ENCODE peak calls at places on chromosomes 1 and 21, in six cellular contexts. W is WERI-Rb-1, B is psoas muscle, G is fibroblast of mammary gland, V is A549, H is fibroblast of pulmonary artery. T is an unnamed sample.

GRCh38 chr1:239677362-239677761 is 291.0 kb downstream of the CHRM3 start:
- DNase-seq in W (no peak), B (no peak), G (no peak), V (no peak), H (no peak), T (no peak)

GRCh38 chr1:234601217-234602017 is 8.6 kb downstream of the IRF2BP2 start:
- DNase-seq in W (no peak), B (no peak), G (peak), V (peak), H (peak), T (peak)

GRCh38 chr1:62685431-62685859 is 2.7 kb downstream of the DOCK7 start:
- DNase-seq in W (no peak), B (no peak), G (peak), V (no peak), H (peak), T (no peak)

GRCh38 chr1:59672851-59673574 is 141.7 kb upstream of the HOOK1 start:
- DNase-seq in W (no peak), B (no peak), G (peak), V (peak), H (peak), T (no peak)

GRCh38 chr1:59814180-59814900 is 409 bp upstream of the HOOK1 start:
- DNase-seq in W (peak), B (peak), G (peak), V (peak), H (no peak), T (peak)

GRCh38 chr1:215131291-215131690 is 48.8 kb downstream of the KCNK2 start:
- DNase-seq in W (no peak), B (no peak), G (no peak), V (no peak), H (no peak), T (no peak)

GRCh38 chr1:58886611-58887010 is 102.8 kb upstream of the JUN start:
- DNase-seq in W (no peak), B (no peak), G (peak), V (no peak), H (no peak), T (no peak)

GRCh38 chr1:33338495-33339211 is 17.8 kb upstream of the A3GALT2 start:
- DNase-seq in W (peak), B (peak), G (peak), V (no peak), H (peak), T (no peak)

GRCh38 chr21:17612565-17613241 is at the start of gene BTG3:
- DNase-seq in W (peak), B (peak), G (peak), V (peak), H (peak), T (peak)

GRCh38 chr1:224852901-224853568 is 76.4 kb upstream of the DNAH14 start:
- DNase-seq in W (no peak), B (no peak), G (peak), V (peak), H (peak), T (no peak)

GRCh38 chr1:8402109-8402704 is 84.3 kb downstream of the SLC45A1 start:
- DNase-seq in W (no peak), B (no peak), G (no peak), V (no peak), H (no peak), T (no peak)

GRCh38 chr1:55089683-55090082 is 50.3 kb downstream of the PCSK9 start:
- DNase-seq in W (no peak), B (no peak), G (no peak), V (no peak), H (no peak), T (no peak)

GRCh38 chr1:244435562-244436205 is 16.0 kb downstream of the ADSS2 start:
- DNase-seq in W (no peak), B (no peak), G (peak), V (peak), H (peak), T (peak)

GRCh38 chr1:20400341-20401177 is 85.5 kb downstream of the CAMK2N1 start:
- DNase-seq in W (no peak), B (no peak), G (peak), V (no peak), H (no peak), T (no peak)

GRCh38 chr1:236058141-236058626 is 6.7 kb downstream of the NID1 start:
- DNase-seq in W (no peak), B (no peak), G (peak), V (no peak), H (peak), T (peak)

GRCh38 chr21:42063206-42063577 is 7.9 kb upstream of the UMODL1 start:
- DNase-seq in W (peak), B (no peak), G (no peak), V (no peak), H (no peak), T (peak)

GRCh38 chr21:45382698-45383000 is 22.3 kb upstream of the COL18A1 start:
- DNase-seq in W (no peak), B (peak), G (no peak), V (no peak), H (no peak), T (no peak)

GRCh38 chr1:58116284-58116683 is 430.2 kb downstream of the OMA1 start:
- DNase-seq in W (no peak), B (no peak), G (no peak), V (no peak), H (no peak), T (no peak)

GRCh38 chr1:23035823-23036452 is 16.7 kb downstream of the KDM1A start:
- DNase-seq in W (peak), B (no peak), G (no peak), V (no peak), H (no peak), T (no peak)

GRCh38 chr1:84298688-84299535 is 2.6 kb upstream of the SAMD13 start:
- DNase-seq in W (peak), B (peak), G (no peak), V (peak), H (peak), T (peak)

GRCh38 chr1:234926574-234927311 is 201.9 kb downstream of the TOMM20 start:
- DNase-seq in W (peak), B (no peak), G (no peak), V (no peak), H (no peak), T (peak)

GRCh38 chr1:167714098-167714850 is 7.5 kb upstream of the MPZL1 start:
- DNase-seq in W (peak), B (peak), G (peak), V (peak), H (peak), T (peak)

GRCh38 chr1:167715653-167716302 is 6.0 kb upstream of the MPZL1 start:
- DNase-seq in W (no peak), B (no peak), G (no peak), V (no peak), H (no peak), T (no peak)

GRCh38 chr1:167713330-167714081 is 8.3 kb upstream of the MPZL1 start:
- DNase-seq in W (no peak), B (peak), G (no peak), V (no peak), H (peak), T (peak)

GRCh38 chr1:167717351-167717750 is 4.4 kb upstream of the MPZL1 start:
- DNase-seq in W (no peak), B (no peak), G (no peak), V (no peak), H (peak), T (no peak)

GRCh38 chr1:167714851-167715652 is 6.7 kb upstream of the MPZL1 start:
- DNase-seq in W (peak), B (peak), G (peak), V (peak), H (peak), T (peak)
- TF ChIP-seq CTCF in W (peak), B (peak), G (peak), V (peak), H (peak), T (peak)

GRCh38 chr1:154407021-154407865 is 2.1 kb downstream of the IL6R start:
- DNase-seq in W (no peak), B (no peak), G (no peak), V (no peak), H (no peak), T (peak)
- TF ChIP-seq CTCF in W (no peak), B (no peak), G (no peak), V (no peak), H (no peak), T (no peak)

GRCh38 chr1:150236614-150236934 is 662 bp upstream of the ANP32E start:
- DNase-seq in W (no peak), B (no peak), G (no peak), V (no peak), H (no peak), T (no peak)
- TF ChIP-seq CTCF in W (peak), B (no peak), G (no peak), V (peak), H (no peak), T (no peak)

GRCh38 chr21:44304846-44305245 is 5.0 kb downstream of the PFKL start:
- DNase-seq in W (peak), B (no peak), G (peak), V (peak), H (peak), T (peak)
- TF ChIP-seq CTCF in W (peak), B (peak), G (peak), V (peak), H (peak), T (peak)

DNA sequence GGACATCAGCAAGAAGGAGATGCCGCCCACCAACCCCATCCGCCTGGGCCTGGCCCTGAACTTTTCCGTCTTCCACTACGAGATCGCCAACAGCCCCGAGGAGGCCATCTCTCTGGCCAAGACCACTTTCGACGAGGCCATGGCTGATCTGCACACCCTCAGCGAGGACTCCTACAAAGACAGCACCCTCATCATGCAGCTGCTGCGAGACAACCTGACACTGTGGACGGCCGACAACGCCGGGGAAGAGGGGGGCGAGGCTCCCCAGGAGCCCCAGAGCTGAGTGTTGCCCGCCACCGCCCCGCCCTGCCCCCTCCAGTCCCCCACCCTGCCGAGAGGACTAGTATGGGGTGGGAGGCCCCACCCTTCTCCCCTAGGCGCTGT is 720 bp downstream of the SFN start:
- DNase-seq in W (no peak), B (no peak), G (no peak), V (no peak), H (no peak), T (no peak)
- TF ChIP-seq CTCF in W (no peak), B (no peak), G (no peak), V (no peak), H (no peak), T (no peak)

GRCh38 chr1:91513160-91513559 is 12.5 kb downstream of the CDC7 start:
- DNase-seq in W (no peak), B (no peak), G (peak), V (no peak), H (peak), T (no peak)
- TF ChIP-seq CTCF in W (no peak), B (peak), G (peak), V (peak), H (peak), T (peak)

DNA sequence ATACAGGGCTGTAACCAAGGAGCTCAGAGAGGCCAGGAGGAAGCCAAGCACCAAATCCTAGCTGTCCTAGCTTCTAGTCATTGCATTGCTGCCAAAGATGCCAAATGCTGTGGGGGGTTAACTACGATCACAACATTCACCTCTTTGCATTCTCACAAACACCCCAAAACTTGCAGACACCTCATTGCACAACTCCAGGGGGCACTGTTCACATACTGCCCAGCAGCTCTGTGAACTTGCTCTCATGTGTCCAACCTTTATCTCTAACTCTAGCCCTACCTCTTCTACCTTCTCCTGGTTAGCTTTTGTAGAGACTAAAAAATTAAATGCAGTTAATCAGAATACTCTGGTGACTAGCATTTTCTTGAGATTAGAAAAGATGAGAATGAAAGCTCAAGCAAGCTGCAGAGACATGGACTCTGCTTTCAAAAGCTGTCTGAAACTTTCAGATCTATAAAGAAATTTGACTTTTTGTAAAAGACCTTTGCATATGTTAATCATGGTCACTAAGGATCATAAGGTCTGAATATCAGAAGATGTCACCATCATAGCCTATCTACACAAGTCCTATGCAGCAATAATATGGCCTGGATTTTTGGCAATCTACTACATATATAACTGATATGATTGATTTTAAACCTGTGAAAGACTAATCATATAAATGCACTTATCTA is 14.0 kb upstream of the KIF14 start:
- DNase-seq in W (no peak), B (no peak), G (no peak), V (peak), H (no peak), T (no peak)
- TF ChIP-seq CTCF in W (peak), B (no peak), G (peak), V (peak), H (no peak), T (no peak)

GRCh38 chr1:103953386-103953785 is 203.7 kb downstream of the AMY1C start:
- DNase-seq in W (no peak), B (no peak), G (no peak), V (no peak), H (no peak), T (no peak)

GRCh38 chr1:103949714-103950113 is 200.0 kb downstream of the AMY1C start:
- DNase-seq in W (no peak), B (no peak), G (no peak), V (no peak), H (no peak), T (no peak)

GRCh38 chr1:103945774-103946173 is 196.1 kb downstream of the AMY1C start:
- DNase-seq in W (no peak), B (no peak), G (no peak), V (no peak), H (no peak), T (no peak)

DNA sequence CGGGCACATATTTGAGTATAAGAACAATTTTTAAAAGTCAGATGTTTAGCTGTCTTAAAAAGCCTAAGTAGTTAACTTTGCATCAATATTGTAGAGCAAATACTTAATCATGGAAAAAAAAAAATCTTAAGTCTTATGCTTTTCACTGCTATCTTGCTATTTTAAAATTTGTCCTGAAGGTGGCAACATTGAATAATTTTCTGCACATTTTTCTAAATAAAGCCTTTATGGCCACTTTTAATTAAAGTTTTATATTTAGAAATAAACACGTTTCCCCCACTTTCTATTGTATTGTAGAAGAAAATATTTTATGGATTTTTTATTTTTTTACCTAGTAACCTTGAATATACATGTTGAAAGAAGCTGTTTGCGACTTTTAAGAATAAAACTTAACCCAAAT is 198.8 kb downstream of the AMY1C start:
- DNase-seq in W (no peak), B (no peak), G (peak), V (peak), H (peak), T (no peak)
- TF ChIP-seq CTCF in W (no peak), B (peak), G (no peak), V (peak), H (no peak), T (no peak)

GRCh38 chr1:115134850-115135484 is 45.7 kb upstream of the TSPAN2 start:
- DNase-seq in W (no peak), B (no peak), G (peak), V (peak), H (peak), T (no peak)
- TF ChIP-seq CTCF in W (no peak), B (peak), G (peak), V (no peak), H (no peak), T (no peak)

T was measured in activated CD8-positive, alpha-beta T cell treated with anti-CD3 and anti-CD28 coated beads for 36 hours.